ENCODE peak calls at places on chromosomes 4 and X, in nine cellular contexts. C is breast epithelium, A is testis, V is gastrocnemius medialis, K is heart left ventricle, T is A549, S is IMR-90, U is HepG2, D is GM12878. L is an unnamed sample.

GRCh38 chrX:12988797-12989196 is 13.9 kb downstream of the TMSB4X start:
- DNase-seq in C (no peak), T (peak; percentile 85), S (peak; percentile 74), A (no peak), V (no peak), D (no peak), K (no peak), U (peak; percentile 73), L (peak; percentile 53)

GRCh38 chr4:38523524-38524448 is 140.2 kb upstream of the KLF3 start:
- DNase-seq in K (no peak), D (peak; percentile 82), S (no peak), V (no peak), A (no peak), C (no peak), T (no peak), U (no peak), L (no peak)

GRCh38 chr4:121943941-121944340 is 7.9 kb downstream of the TRPC3 start:
- DNase-seq in A (no peak), D (no peak), U (peak; percentile 10), C (no peak), T (peak; percentile 4), V (no peak), K (no peak), S (no peak), L (no peak)

GRCh38 chr4:36394352-36394903 is 113.0 kb downstream of the DTHD1 start:
- DNase-seq in A (no peak), T (peak; percentile 10), U (peak; percentile 5), S (no peak), D (peak; percentile 20), K (no peak), C (no peak), V (no peak), L (no peak)

GRCh38 chr4:56134272-56134671 is 185.5 kb downstream of the CEP135 start:
- DNase-seq in V (no peak), S (peak; percentile 43), T (no peak), K (peak; percentile 57), U (peak; percentile 68), D (no peak), C (no peak), A (no peak), L (no peak)

GRCh38 chr4:8543623-8544022 is 36.6 kb upstream of the GPR78 start:
- DNase-seq in K (no peak), T (no peak), U (no peak), D (no peak), C (no peak), V (no peak), S (no peak), A (no peak), L (no peak)

GRCh38 chr4:142567620-142568451 is 278.3 kb downstream of the INPP4B start:
- DNase-seq in C (no peak), S (peak; percentile 47), T (peak; percentile 57), D (peak; percentile 31), U (no peak), K (no peak), A (no peak), V (no peak), L (no peak)

GRCh38 chrX:50812995-50813842 is 775 bp downstream of the SHROOM4 start:
- DNase-seq in C (peak; percentile 46), V (no peak), A (peak; percentile 34), D (no peak), S (peak; percentile 46), U (no peak), T (peak; percentile 13), K (peak; percentile 43), L (peak; percentile 40)

GRCh38 chr4:2296621-2297601 is 35.0 kb upstream of the MXD4 start:
- DNase-seq in D (no peak), A (no peak), V (no peak), C (peak; percentile 30), K (no peak), U (no peak), S (no peak), T (no peak), L (no peak)
- TF ChIP-seq POLR2A in D (no peak), A (no peak), V (no peak), C (no peak), K (no peak), U (no peak), S (no peak), T (no peak), L (no peak)

GRCh38 chrX:108081110-108081509 is 10.2 kb downstream of the PSMD10 start:
- DNase-seq in V (no peak), S (no peak), A (no peak), T (no peak), K (no peak), C (no peak), D (no peak), U (no peak), L (no peak)
- H3K27ac ChIP-seq in V (no peak overlapping the region), S (no peak overlapping the region), A (no peak overlapping the region), T (no peak overlapping the region), K (no peak overlapping the region), C (no peak overlapping the region), D (no peak overlapping the region), U (no peak overlapping the region), L (no peak overlapping the region)

GRCh38 chrX:17433965-17434364 is 59.0 kb downstream of the NHS start:
- DNase-seq in S (no peak), T (no peak), V (no peak), A (no peak), K (no peak), C (no peak), U (no peak), D (no peak), L (no peak)

GRCh38 chrX:17432158-17432557 is 57.2 kb downstream of the NHS start:
- DNase-seq in D (no peak), U (no peak), K (no peak), A (no peak), S (no peak), T (no peak), V (no peak), C (no peak), L (no peak)

GRCh38 chrX:17438221-17438620 is 63.2 kb downstream of the NHS start:
- DNase-seq in D (no peak), K (no peak), U (no peak), S (no peak), C (no peak), T (no peak), A (no peak), V (no peak), L (no peak)

GRCh38 chrX:17440258-17440657 is 65.3 kb downstream of the NHS start:
- DNase-seq in C (no peak), D (no peak), K (no peak), U (peak; percentile 36), A (no peak), S (no peak), V (no peak), T (no peak), L (no peak)

GRCh38 chrX:17435476-17435875 is 60.5 kb downstream of the NHS start:
- DNase-seq in U (no peak), V (no peak), A (no peak), S (no peak), T (no peak), D (no peak), K (no peak), C (no peak), L (no peak)
- H3K4me3 ChIP-seq in U (no peak overlapping the region), V (no peak overlapping the region), A (no peak overlapping the region), S (no peak overlapping the region), T (no peak overlapping the region), D (no peak overlapping the region), K (no peak overlapping the region), C (no peak overlapping the region), L (no peak overlapping the region)

GRCh38 chrX:52995974-52996304 is 37.6 kb upstream of the FAM156A start:
- DNase-seq in T (no peak), K (no peak), A (no peak), U (no peak), D (no peak), C (no peak), S (no peak), V (no peak), L (no peak)

GRCh38 chrX:53000447-53001208 is 42.3 kb upstream of the FAM156A start:
- DNase-seq in S (no peak), D (no peak), T (no peak), K (no peak), U (no peak), C (no peak), V (no peak), A (no peak), L (no peak)

GRCh38 chrX:52990848-52991247 is 32.5 kb upstream of the FAM156A start:
- DNase-seq in V (no peak), U (no peak), S (peak; percentile 4), C (no peak), K (no peak), T (no peak), A (no peak), D (no peak), L (no peak)

GRCh38 chrX:52995135-52995973 is 37.0 kb upstream of the FAM156A start:
- DNase-seq in V (peak; percentile 90), A (peak; percentile 94), K (peak; percentile 93), T (peak; percentile 97), U (peak; percentile 90), S (peak; percentile 94), D (peak; percentile 78), C (peak; percentile 93), L (peak; percentile 94)
- TF ChIP-seq POLR2A in V (no peak), A (no peak), K (peak; percentile 36), T (peak; percentile 28), U (peak; percentile 50), S (no peak), D (peak; percentile 48), C (no peak), L (peak; percentile 41)

GRCh38 chr4:107276052-107276451 is 239.9 kb upstream of the DKK2 start:
- DNase-seq in V (no peak), A (no peak), D (no peak), S (no peak), K (no peak), U (no peak), T (no peak), C (no peak), L (no peak)
- H3K27ac ChIP-seq in V (no peak overlapping the region), A (no peak overlapping the region), D (no peak overlapping the region), S (no peak overlapping the region), K (no peak overlapping the region), U (no peak overlapping the region), T (no peak overlapping the region), C (no peak overlapping the region), L (no peak overlapping the region)

GRCh38 chr4:30720021-30720655 is at the start of gene PCDH7:
- DNase-seq in U (no peak), A (no peak), C (no peak), S (peak; percentile 73), D (no peak), K (peak; percentile 30), T (peak; percentile 21), V (no peak), L (peak; percentile 69)
- H3K4me3 ChIP-seq in U (no peak within 1 kb of the TSS), A (peak within 1 kb of the TSS; percentile 41), C (peak within 1 kb of the TSS; percentile 61), S (peak within 1 kb of the TSS; percentile 78), D (no peak within 1 kb of the TSS), K (peak within 1 kb of the TSS; percentile 78), T (peak within 1 kb of the TSS; percentile 41), V (peak within 1 kb of the TSS; percentile 47), L (peak within 1 kb of the TSS; percentile 65)

GRCh38 chr4:163620738-163621137 is 126.2 kb downstream of the TMA16 start:
- DNase-seq in T (no peak), A (no peak), C (no peak), K (no peak), S (no peak), U (no peak), D (no peak), V (no peak), L (no peak)
- TF ChIP-seq POLR2A in T (no peak), A (no peak), C (no peak), K (no peak), S (no peak), U (no peak), D (no peak), V (no peak), L (no peak)

L was measured in thyroid gland.